ENCODE peak calls at places on chromosomes 11 and 22, in nine cellular contexts. One of them, this sample, is unnamed.

GRCh38 chr11:47060807-47061206 is 115.9 kb downstream of the ARFGAP2 start:
- DNase-seq in fibroblast of the aortic adventitia: peak
- DNase-seq in fibroblast of the conjunctiva: no peak
- DNase-seq in CD8-positive, alpha-beta memory T cell: no peak
- DNase-seq in AG10803: peak
- DNase-seq in cardiac muscle cell: peak
- DNase-seq in astrocyte of the spinal cord: peak
- DNase-seq in stimulated activated CD8-positive, alpha-beta memory T cell treated with anti-CD3 and anti-CD28 coated beads, Interleukin-4, amount 100 ng/mL, for 24 hours: no peak
- DNase-seq in iris pigment epithelial cell: peak
- DNase-seq in this sample: no peak

GRCh38 chr11:57546869-57547518 is 9.6 kb downstream of the SMTNL1 start:
- DNase-seq in fibroblast of the aortic adventitia: no peak
- DNase-seq in fibroblast of the conjunctiva: no peak
- DNase-seq in CD8-positive, alpha-beta memory T cell: no peak
- DNase-seq in AG10803: peak
- DNase-seq in cardiac muscle cell: peak
- DNase-seq in astrocyte of the spinal cord: peak
- DNase-seq in stimulated activated CD8-positive, alpha-beta memory T cell treated with anti-CD3 and anti-CD28 coated beads, Interleukin-4, amount 100 ng/mL, for 24 hours: no peak
- DNase-seq in iris pigment epithelial cell: peak
- DNase-seq in this sample: no peak

GRCh38 chr11:72924568-72925190 is 110.5 kb downstream of the ATG16L2 start:
- DNase-seq in fibroblast of the aortic adventitia: peak
- DNase-seq in fibroblast of the conjunctiva: peak
- DNase-seq in CD8-positive, alpha-beta memory T cell: no peak
- DNase-seq in AG10803: peak
- DNase-seq in cardiac muscle cell: peak
- DNase-seq in astrocyte of the spinal cord: peak
- DNase-seq in stimulated activated CD8-positive, alpha-beta memory T cell treated with anti-CD3 and anti-CD28 coated beads, Interleukin-4, amount 100 ng/mL, for 24 hours: no peak
- DNase-seq in iris pigment epithelial cell: peak
- DNase-seq in this sample: no peak

GRCh38 chr22:30004101-30004500 is 76.2 kb upstream of the HORMAD2 start:
- DNase-seq in fibroblast of the aortic adventitia: peak
- DNase-seq in fibroblast of the conjunctiva: no peak
- DNase-seq in CD8-positive, alpha-beta memory T cell: no peak
- DNase-seq in AG10803: no peak
- DNase-seq in cardiac muscle cell: no peak
- DNase-seq in astrocyte of the spinal cord: no peak
- DNase-seq in stimulated activated CD8-positive, alpha-beta memory T cell treated with anti-CD3 and anti-CD28 coated beads, Interleukin-4, amount 100 ng/mL, for 24 hours: no peak
- DNase-seq in iris pigment epithelial cell: no peak
- DNase-seq in this sample: no peak

GRCh38 chr11:88435405-88435804 is 97.9 kb upstream of the CTSC start:
- DNase-seq in fibroblast of the aortic adventitia: no peak
- DNase-seq in fibroblast of the conjunctiva: no peak
- DNase-seq in CD8-positive, alpha-beta memory T cell: no peak
- DNase-seq in AG10803: no peak
- DNase-seq in cardiac muscle cell: no peak
- DNase-seq in astrocyte of the spinal cord: no peak
- DNase-seq in stimulated activated CD8-positive, alpha-beta memory T cell treated with anti-CD3 and anti-CD28 coated beads, Interleukin-4, amount 100 ng/mL, for 24 hours: no peak
- DNase-seq in iris pigment epithelial cell: no peak
- DNase-seq in this sample: no peak

GRCh38 chr11:67401495-67402191 is at the start of gene PPP1CA:
- DNase-seq in fibroblast of the aortic adventitia: peak
- DNase-seq in fibroblast of the conjunctiva: peak
- DNase-seq in CD8-positive, alpha-beta memory T cell: peak
- DNase-seq in AG10803: peak
- DNase-seq in cardiac muscle cell: peak
- DNase-seq in astrocyte of the spinal cord: peak
- DNase-seq in stimulated activated CD8-positive, alpha-beta memory T cell treated with anti-CD3 and anti-CD28 coated beads, Interleukin-4, amount 100 ng/mL, for 24 hours: peak
- DNase-seq in iris pigment epithelial cell: peak
- DNase-seq in this sample: peak

GRCh38 chr11:66310324-66310723 is 6.5 kb downstream of the CD248 start:
- DNase-seq in fibroblast of the aortic adventitia: no peak
- DNase-seq in fibroblast of the conjunctiva: no peak
- DNase-seq in CD8-positive, alpha-beta memory T cell: no peak
- DNase-seq in AG10803: no peak
- DNase-seq in cardiac muscle cell: no peak
- DNase-seq in astrocyte of the spinal cord: no peak
- DNase-seq in stimulated activated CD8-positive, alpha-beta memory T cell treated with anti-CD3 and anti-CD28 coated beads, Interleukin-4, amount 100 ng/mL, for 24 hours: no peak
- DNase-seq in iris pigment epithelial cell: no peak
- DNase-seq in this sample: no peak

GRCh38 chr11:102882389-102883024 is 7.7 kb upstream of the MMP12 start:
- DNase-seq in fibroblast of the aortic adventitia: peak
- DNase-seq in fibroblast of the conjunctiva: peak
- DNase-seq in CD8-positive, alpha-beta memory T cell: no peak
- DNase-seq in AG10803: peak
- DNase-seq in cardiac muscle cell: no peak
- DNase-seq in astrocyte of the spinal cord: peak
- DNase-seq in stimulated activated CD8-positive, alpha-beta memory T cell treated with anti-CD3 and anti-CD28 coated beads, Interleukin-4, amount 100 ng/mL, for 24 hours: no peak
- DNase-seq in iris pigment epithelial cell: peak
- DNase-seq in this sample: no peak

GRCh38 chr22:50486561-50487289 is at the start of gene MIOX:
- DNase-seq in fibroblast of the aortic adventitia: no peak
- DNase-seq in fibroblast of the conjunctiva: no peak
- DNase-seq in CD8-positive, alpha-beta memory T cell: no peak
- DNase-seq in AG10803: peak
- DNase-seq in cardiac muscle cell: no peak
- DNase-seq in astrocyte of the spinal cord: no peak
- DNase-seq in stimulated activated CD8-positive, alpha-beta memory T cell treated with anti-CD3 and anti-CD28 coated beads, Interleukin-4, amount 100 ng/mL, for 24 hours: no peak
- DNase-seq in iris pigment epithelial cell: no peak
- DNase-seq in this sample: no peak

GRCh38 chr11:74312321-74312720 is 881 bp upstream of the P4HA3 start:
- DNase-seq in fibroblast of the aortic adventitia: no peak
- DNase-seq in fibroblast of the conjunctiva: no peak
- DNase-seq in CD8-positive, alpha-beta memory T cell: no peak
- DNase-seq in AG10803: peak
- DNase-seq in cardiac muscle cell: no peak
- DNase-seq in astrocyte of the spinal cord: no peak
- DNase-seq in stimulated activated CD8-positive, alpha-beta memory T cell treated with anti-CD3 and anti-CD28 coated beads, Interleukin-4, amount 100 ng/mL, for 24 hours: no peak
- DNase-seq in iris pigment epithelial cell: no peak
- DNase-seq in this sample: no peak

GRCh38 chr22:23569716-23570115 is 10.4 kb downstream of the IGLL1 start:
- DNase-seq in fibroblast of the aortic adventitia: no peak
- DNase-seq in fibroblast of the conjunctiva: no peak
- DNase-seq in CD8-positive, alpha-beta memory T cell: no peak
- DNase-seq in AG10803: no peak
- DNase-seq in cardiac muscle cell: no peak
- DNase-seq in astrocyte of the spinal cord: no peak
- DNase-seq in stimulated activated CD8-positive, alpha-beta memory T cell treated with anti-CD3 and anti-CD28 coated beads, Interleukin-4, amount 100 ng/mL, for 24 hours: no peak
- DNase-seq in iris pigment epithelial cell: no peak
- DNase-seq in this sample: no peak

GRCh38 chr11:27183672-27184457 is 143.2 kb downstream of the BBOX1 start:
- DNase-seq in fibroblast of the aortic adventitia: peak
- DNase-seq in fibroblast of the conjunctiva: peak
- DNase-seq in CD8-positive, alpha-beta memory T cell: no peak
- DNase-seq in AG10803: peak
- DNase-seq in cardiac muscle cell: peak
- DNase-seq in astrocyte of the spinal cord: peak
- DNase-seq in stimulated activated CD8-positive, alpha-beta memory T cell treated with anti-CD3 and anti-CD28 coated beads, Interleukin-4, amount 100 ng/mL, for 24 hours: peak
- DNase-seq in iris pigment epithelial cell: peak
- DNase-seq in this sample: no peak

GRCh38 chr22:41800348-41801146 is at the start of gene CCDC134:
- DNase-seq in fibroblast of the aortic adventitia: peak
- DNase-seq in fibroblast of the conjunctiva: peak
- DNase-seq in CD8-positive, alpha-beta memory T cell: peak
- DNase-seq in AG10803: peak
- DNase-seq in cardiac muscle cell: peak
- DNase-seq in astrocyte of the spinal cord: peak
- DNase-seq in stimulated activated CD8-positive, alpha-beta memory T cell treated with anti-CD3 and anti-CD28 coated beads, Interleukin-4, amount 100 ng/mL, for 24 hours: peak
- DNase-seq in iris pigment epithelial cell: peak
- DNase-seq in this sample: peak

GRCh38 chr22:39610766-39611165 is 40.2 kb downstream of the CACNA1I start:
- DNase-seq in fibroblast of the aortic adventitia: no peak
- DNase-seq in fibroblast of the conjunctiva: no peak
- DNase-seq in CD8-positive, alpha-beta memory T cell: no peak
- DNase-seq in AG10803: no peak
- DNase-seq in cardiac muscle cell: no peak
- DNase-seq in astrocyte of the spinal cord: no peak
- DNase-seq in stimulated activated CD8-positive, alpha-beta memory T cell treated with anti-CD3 and anti-CD28 coated beads, Interleukin-4, amount 100 ng/mL, for 24 hours: no peak
- DNase-seq in iris pigment epithelial cell: no peak
- DNase-seq in this sample: no peak

GRCh38 chr11:720017-720641 is 14.1 kb downstream of the EPS8L2 start:
- DNase-seq in fibroblast of the aortic adventitia: no peak
- DNase-seq in fibroblast of the conjunctiva: no peak
- DNase-seq in CD8-positive, alpha-beta memory T cell: no peak
- DNase-seq in AG10803: no peak
- DNase-seq in cardiac muscle cell: no peak
- DNase-seq in astrocyte of the spinal cord: no peak
- DNase-seq in stimulated activated CD8-positive, alpha-beta memory T cell treated with anti-CD3 and anti-CD28 coated beads, Interleukin-4, amount 100 ng/mL, for 24 hours: no peak
- DNase-seq in iris pigment epithelial cell: no peak
- DNase-seq in this sample: no peak

GRCh38 chr11:1505480-1505879 is 18.9 kb upstream of the MOB2 start:
- DNase-seq in fibroblast of the aortic adventitia: no peak
- DNase-seq in fibroblast of the conjunctiva: no peak
- DNase-seq in CD8-positive, alpha-beta memory T cell: no peak
- DNase-seq in AG10803: no peak
- DNase-seq in cardiac muscle cell: no peak
- DNase-seq in astrocyte of the spinal cord: no peak
- DNase-seq in stimulated activated CD8-positive, alpha-beta memory T cell treated with anti-CD3 and anti-CD28 coated beads, Interleukin-4, amount 100 ng/mL, for 24 hours: no peak
- DNase-seq in iris pigment epithelial cell: no peak
- DNase-seq in this sample: no peak

GRCh38 chr22:47225931-47226633 is 463.6 kb downstream of the TBC1D22A start:
- DNase-seq in fibroblast of the aortic adventitia: no peak
- DNase-seq in fibroblast of the conjunctiva: no peak
- DNase-seq in CD8-positive, alpha-beta memory T cell: no peak
- DNase-seq in AG10803: no peak
- DNase-seq in cardiac muscle cell: no peak
- DNase-seq in astrocyte of the spinal cord: no peak
- DNase-seq in stimulated activated CD8-positive, alpha-beta memory T cell treated with anti-CD3 and anti-CD28 coated beads, Interleukin-4, amount 100 ng/mL, for 24 hours: no peak
- DNase-seq in iris pigment epithelial cell: no peak
- DNase-seq in this sample: no peak

GRCh38 chr11:107844041-107844440 is 14.5 kb downstream of the SLC35F2 start:
- DNase-seq in fibroblast of the aortic adventitia: peak
- DNase-seq in fibroblast of the conjunctiva: no peak
- DNase-seq in CD8-positive, alpha-beta memory T cell: no peak
- DNase-seq in AG10803: peak
- DNase-seq in cardiac muscle cell: peak
- DNase-seq in astrocyte of the spinal cord: peak
- DNase-seq in stimulated activated CD8-positive, alpha-beta memory T cell treated with anti-CD3 and anti-CD28 coated beads, Interleukin-4, amount 100 ng/mL, for 24 hours: no peak
- DNase-seq in iris pigment epithelial cell: peak
- DNase-seq in this sample: no peak

GRCh38 chr22:30969532-30970355 is 679 bp downstream of the TUG1 start:
- DNase-seq in fibroblast of the aortic adventitia: peak
- DNase-seq in fibroblast of the conjunctiva: peak
- DNase-seq in CD8-positive, alpha-beta memory T cell: no peak
- DNase-seq in AG10803: peak
- DNase-seq in cardiac muscle cell: peak
- DNase-seq in astrocyte of the spinal cord: peak
- DNase-seq in stimulated activated CD8-positive, alpha-beta memory T cell treated with anti-CD3 and anti-CD28 coated beads, Interleukin-4, amount 100 ng/mL, for 24 hours: no peak
- DNase-seq in iris pigment epithelial cell: peak
- DNase-seq in this sample: no peak

GRCh38 chr11:94218372-94218771 is 86.0 kb upstream of the IZUMO1R start:
- DNase-seq in fibroblast of the aortic adventitia: no peak
- DNase-seq in fibroblast of the conjunctiva: no peak
- DNase-seq in CD8-positive, alpha-beta memory T cell: no peak
- DNase-seq in AG10803: no peak
- DNase-seq in cardiac muscle cell: peak
- DNase-seq in astrocyte of the spinal cord: no peak
- DNase-seq in stimulated activated CD8-positive, alpha-beta memory T cell treated with anti-CD3 and anti-CD28 coated beads, Interleukin-4, amount 100 ng/mL, for 24 hours: no peak
- DNase-seq in iris pigment epithelial cell: no peak
- DNase-seq in this sample: no peak

GRCh38 chr22:23708270-23708669 is 17.5 kb downstream of the RGL4 start:
- DNase-seq in fibroblast of the aortic adventitia: no peak
- DNase-seq in fibroblast of the conjunctiva: no peak
- DNase-seq in CD8-positive, alpha-beta memory T cell: no peak
- DNase-seq in AG10803: no peak
- DNase-seq in cardiac muscle cell: no peak
- DNase-seq in astrocyte of the spinal cord: no peak
- DNase-seq in stimulated activated CD8-positive, alpha-beta memory T cell treated with anti-CD3 and anti-CD28 coated beads, Interleukin-4, amount 100 ng/mL, for 24 hours: no peak
- DNase-seq in iris pigment epithelial cell: no peak
- DNase-seq in this sample: no peak

GRCh38 chr11:48109046-48109666 is 107.5 kb upstream of the OR4B1 start:
- DNase-seq in fibroblast of the aortic adventitia: peak
- DNase-seq in fibroblast of the conjunctiva: peak
- DNase-seq in CD8-positive, alpha-beta memory T cell: no peak
- DNase-seq in AG10803: peak
- DNase-seq in cardiac muscle cell: peak
- DNase-seq in astrocyte of the spinal cord: peak
- DNase-seq in stimulated activated CD8-positive, alpha-beta memory T cell treated with anti-CD3 and anti-CD28 coated beads, Interleukin-4, amount 100 ng/mL, for 24 hours: no peak
- DNase-seq in iris pigment epithelial cell: peak
- DNase-seq in this sample: no peak

GRCh38 chr22:28905433-28905832 is 22.1 kb downstream of the ZNRF3 start:
- DNase-seq in fibroblast of the aortic adventitia: no peak
- DNase-seq in fibroblast of the conjunctiva: no peak
- DNase-seq in CD8-positive, alpha-beta memory T cell: no peak
- DNase-seq in AG10803: no peak
- DNase-seq in cardiac muscle cell: no peak
- DNase-seq in astrocyte of the spinal cord: no peak
- DNase-seq in stimulated activated CD8-positive, alpha-beta memory T cell treated with anti-CD3 and anti-CD28 coated beads, Interleukin-4, amount 100 ng/mL, for 24 hours: no peak
- DNase-seq in iris pigment epithelial cell: no peak
- DNase-seq in this sample: no peak

GRCh38 chr11:16809901-16810668 is 71.6 kb downstream of the C11orf58 start:
- DNase-seq in fibroblast of the aortic adventitia: peak
- DNase-seq in fibroblast of the conjunctiva: peak
- DNase-seq in CD8-positive, alpha-beta memory T cell: no peak
- DNase-seq in AG10803: peak
- DNase-seq in cardiac muscle cell: peak
- DNase-seq in astrocyte of the spinal cord: peak
- DNase-seq in stimulated activated CD8-positive, alpha-beta memory T cell treated with anti-CD3 and anti-CD28 coated beads, Interleukin-4, amount 100 ng/mL, for 24 hours: no peak
- DNase-seq in iris pigment epithelial cell: peak
- DNase-seq in this sample: peak

GRCh38 chr11:96204366-96204659 is 138.7 kb downstream of the MAML2 start:
- DNase-seq in fibroblast of the aortic adventitia: no peak
- DNase-seq in fibroblast of the conjunctiva: no peak
- DNase-seq in CD8-positive, alpha-beta memory T cell: no peak
- DNase-seq in AG10803: peak
- DNase-seq in cardiac muscle cell: peak
- DNase-seq in astrocyte of the spinal cord: no peak
- DNase-seq in stimulated activated CD8-positive, alpha-beta memory T cell treated with anti-CD3 and anti-CD28 coated beads, Interleukin-4, amount 100 ng/mL, for 24 hours: no peak
- DNase-seq in iris pigment epithelial cell: no peak
- DNase-seq in this sample: no peak

GRCh38 chr22:44759430-44760310 is 7.3 kb downstream of the ARHGAP8 start:
- DNase-seq in fibroblast of the aortic adventitia: no peak
- DNase-seq in fibroblast of the conjunctiva: no peak
- DNase-seq in CD8-positive, alpha-beta memory T cell: no peak
- DNase-seq in AG10803: no peak
- DNase-seq in cardiac muscle cell: no peak
- DNase-seq in astrocyte of the spinal cord: no peak
- DNase-seq in stimulated activated CD8-positive, alpha-beta memory T cell treated with anti-CD3 and anti-CD28 coated beads, Interleukin-4, amount 100 ng/mL, for 24 hours: no peak
- DNase-seq in iris pigment epithelial cell: no peak
- DNase-seq in this sample: no peak

GRCh38 chr22:25419247-25420113 is 145.0 kb upstream of the GRK3 start:
- DNase-seq in fibroblast of the aortic adventitia: peak
- DNase-seq in fibroblast of the conjunctiva: no peak
- DNase-seq in CD8-positive, alpha-beta memory T cell: no peak
- DNase-seq in AG10803: peak
- DNase-seq in cardiac muscle cell: peak
- DNase-seq in astrocyte of the spinal cord: no peak
- DNase-seq in stimulated activated CD8-positive, alpha-beta memory T cell treated with anti-CD3 and anti-CD28 coated beads, Interleukin-4, amount 100 ng/mL, for 24 hours: no peak
- DNase-seq in iris pigment epithelial cell: peak
- DNase-seq in this sample: no peak

GRCh38 chr11:134742228-134742612 is 330.2 kb upstream of the B3GAT1 start:
- DNase-seq in fibroblast of the aortic adventitia: peak
- DNase-seq in fibroblast of the conjunctiva: no peak
- DNase-seq in CD8-positive, alpha-beta memory T cell: no peak
- DNase-seq in AG10803: no peak
- DNase-seq in cardiac muscle cell: peak
- DNase-seq in astrocyte of the spinal cord: peak
- DNase-seq in stimulated activated CD8-positive, alpha-beta memory T cell treated with anti-CD3 and anti-CD28 coated beads, Interleukin-4, amount 100 ng/mL, for 24 hours: no peak
- DNase-seq in iris pigment epithelial cell: peak
- DNase-seq in this sample: peak

GRCh38 chr11:79047356-79047755 is 393.5 kb downstream of the TENM4 start:
- DNase-seq in fibroblast of the aortic adventitia: no peak
- DNase-seq in fibroblast of the conjunctiva: no peak
- DNase-seq in CD8-positive, alpha-beta memory T cell: no peak
- DNase-seq in AG10803: no peak
- DNase-seq in cardiac muscle cell: no peak
- DNase-seq in astrocyte of the spinal cord: no peak
- DNase-seq in stimulated activated CD8-positive, alpha-beta memory T cell treated with anti-CD3 and anti-CD28 coated beads, Interleukin-4, amount 100 ng/mL, for 24 hours: no peak
- DNase-seq in iris pigment epithelial cell: no peak
- DNase-seq in this sample: no peak

GRCh38 chr11:47518212-47518959 is 34.5 kb downstream of the CELF1 start:
- DNase-seq in fibroblast of the aortic adventitia: no peak
- DNase-seq in fibroblast of the conjunctiva: no peak
- DNase-seq in CD8-positive, alpha-beta memory T cell: no peak
- DNase-seq in AG10803: no peak
- DNase-seq in cardiac muscle cell: no peak
- DNase-seq in astrocyte of the spinal cord: no peak
- DNase-seq in stimulated activated CD8-positive, alpha-beta memory T cell treated with anti-CD3 and anti-CD28 coated beads, Interleukin-4, amount 100 ng/mL, for 24 hours: no peak
- DNase-seq in iris pigment epithelial cell: no peak
- DNase-seq in this sample: no peak

GRCh38 chr11:131537729-131538128 is 167.3 kb downstream of the NTM start:
- DNase-seq in fibroblast of the aortic adventitia: no peak
- DNase-seq in fibroblast of the conjunctiva: no peak
- DNase-seq in CD8-positive, alpha-beta memory T cell: no peak
- DNase-seq in AG10803: no peak
- DNase-seq in cardiac muscle cell: no peak
- DNase-seq in astrocyte of the spinal cord: no peak
- DNase-seq in stimulated activated CD8-positive, alpha-beta memory T cell treated with anti-CD3 and anti-CD28 coated beads, Interleukin-4, amount 100 ng/mL, for 24 hours: no peak
- DNase-seq in iris pigment epithelial cell: no peak
- DNase-seq in this sample: no peak